ENCODE peak calls at places on chromosomes 12 and 14, in five cellular contexts. W is CD8-positive, alpha-beta memory T cell; J is cardiac muscle cell; Y is uterus; E is endodermal cell. Q is an unnamed sample. For H3K36me3, the result is how much of the 10 kb centered on the place peaks cover.

GRCh38 chr12:42609605-42610004 is 20.1 kb upstream of the PRICKLE1 start:
- DNase-seq in W (no peak), J (no peak), Y (no peak), E (peak), Q (no peak)

GRCh38 chr12:67645571-67645970 is 3.0 kb upstream of the DYRK2 start:
- DNase-seq in W (no peak), J (no peak), Y (no peak), E (no peak), Q (peak)

GRCh38 chr14:74619672-74620131 is 7.7 kb upstream of the LTBP2 start:
- DNase-seq in W (no peak), J (no peak), Y (peak), E (no peak), Q (peak)

GRCh38 chr14:98350213-98350612 is 921.8 kb downstream of the BCL11B start:
- DNase-seq in W (no peak), J (no peak), Y (no peak), E (no peak), Q (no peak)

GRCh38 chr12:95972832-95973465 is 23.2 kb downstream of the HAL start:
- DNase-seq in W (no peak), J (peak), Y (no peak), E (no peak), Q (no peak)

GRCh38 chr14:94936901-94937321 is 167.0 kb upstream of the GSC start:
- DNase-seq in W (no peak), J (no peak), Y (peak), E (no peak), Q (peak)

GRCh38 chr14:81519200-81519998 is 14.3 kb downstream of the SEL1L start:
- DNase-seq in W (no peak), J (no peak), Y (no peak), E (no peak), Q (no peak)

GRCh38 chr12:14256555-14257169 is 108.8 kb upstream of the ATF7IP start:
- DNase-seq in W (peak), J (peak), Y (peak), E (peak), Q (peak)

GRCh38 chr12:113658030-113658655 is 186.5 kb upstream of the LHX5 start:
- DNase-seq in W (no peak), J (no peak), Y (no peak), E (no peak), Q (no peak)

GRCh38 chr14:99519931-99520421 is 38.8 kb downstream of the CCNK start:
- DNase-seq in W (no peak), J (no peak), Y (peak), E (peak), Q (no peak)

GRCh38 chr14:54674342-54674741 is 107.4 kb downstream of the SAMD4A start:
- DNase-seq in W (no peak), J (no peak), Y (no peak), E (no peak), Q (no peak)

GRCh38 chr14:54568821-54569591 is 2.1 kb downstream of the SAMD4A start:
- DNase-seq in W (no peak), J (peak), Y (peak), E (peak), Q (peak)

GRCh38 chr12:130989391-130989790 is 35.7 kb downstream of the ADGRD1 start:
- DNase-seq in W (no peak), J (no peak), Y (no peak), E (peak), Q (no peak)

GRCh38 chr12:4438834-4439596 is 6.6 kb downstream of the FGF6 start:
- DNase-seq in W (no peak), J (no peak), Y (no peak), E (peak), Q (no peak)

GRCh38 chr12:40819427-40820108 is 127.3 kb downstream of the CNTN1 start:
- DNase-seq in W (no peak), J (peak), Y (peak), E (peak), Q (peak)

GRCh38 chr12:49296836-49297694 is 2.1 kb downstream of the PRPH start:
- DNase-seq in W (peak), J (no peak), Y (no peak), E (peak), Q (no peak)

GRCh38 chr12:49294804-49295086 is 202 bp upstream of the PRPH start:
- DNase-seq in W (no peak), J (no peak), Y (no peak), E (no peak), Q (no peak)

GRCh38 chr12:49294086-49294803 is 702 bp upstream of the PRPH start:
- DNase-seq in W (no peak), J (no peak), Y (no peak), E (peak), Q (no peak)

GRCh38 chr12:49296034-49296835 is 1.3 kb downstream of the PRPH start:
- DNase-seq in W (peak), J (peak), Y (no peak), E (peak), Q (no peak)

DNA sequence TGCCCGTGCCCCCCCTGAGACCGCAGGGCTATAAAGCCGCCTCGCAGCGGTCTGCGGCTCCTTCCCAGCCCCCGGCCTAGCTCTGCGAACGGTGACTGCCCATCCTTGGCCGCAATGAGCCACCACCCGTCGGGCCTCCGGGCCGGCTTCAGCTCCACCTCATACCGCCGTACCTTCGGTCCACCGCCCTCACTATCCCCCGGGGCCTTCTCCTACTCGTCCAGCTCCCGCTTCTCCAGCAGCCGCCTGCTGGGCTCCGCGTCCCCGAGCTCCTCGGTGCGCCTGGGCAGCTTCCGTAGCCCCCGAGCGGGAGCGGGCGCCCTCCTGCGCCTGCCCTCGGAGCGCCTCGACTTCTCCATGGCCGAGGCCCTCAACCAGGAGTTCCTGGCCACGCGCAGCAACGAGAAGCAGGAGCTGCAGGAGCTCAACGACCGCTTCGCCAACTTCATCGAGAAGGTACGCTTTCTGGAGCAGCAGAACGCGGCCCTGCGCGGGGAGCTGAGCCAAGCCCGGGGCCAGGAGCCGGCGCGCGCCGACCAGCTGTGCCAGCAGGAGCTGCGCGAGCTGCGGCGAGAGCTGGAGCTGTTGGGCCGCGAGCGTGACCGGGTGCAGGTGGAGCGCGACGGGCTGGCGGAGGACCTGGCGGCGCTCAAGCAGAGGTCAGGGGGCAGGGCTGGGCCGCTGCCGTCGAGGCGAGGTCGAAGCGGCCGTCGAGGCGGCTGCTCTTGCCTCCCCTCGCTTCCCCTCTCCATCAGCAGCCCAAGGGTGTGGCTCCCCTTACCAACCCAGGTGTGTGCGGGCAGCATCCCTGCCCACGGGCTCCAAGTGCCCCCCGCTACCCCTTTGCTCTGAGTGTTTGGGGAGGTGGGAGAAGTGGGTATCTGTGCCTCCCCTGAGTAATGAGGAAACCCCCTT is at the start of gene PRPH:
- DNase-seq in W (no peak), J (peak), Y (no peak), E (peak), Q (no peak)
- H3K4me3 ChIP-seq in W (no peak), J (no peak), Y (no peak), E (no peak), Q (peak)

DNA sequence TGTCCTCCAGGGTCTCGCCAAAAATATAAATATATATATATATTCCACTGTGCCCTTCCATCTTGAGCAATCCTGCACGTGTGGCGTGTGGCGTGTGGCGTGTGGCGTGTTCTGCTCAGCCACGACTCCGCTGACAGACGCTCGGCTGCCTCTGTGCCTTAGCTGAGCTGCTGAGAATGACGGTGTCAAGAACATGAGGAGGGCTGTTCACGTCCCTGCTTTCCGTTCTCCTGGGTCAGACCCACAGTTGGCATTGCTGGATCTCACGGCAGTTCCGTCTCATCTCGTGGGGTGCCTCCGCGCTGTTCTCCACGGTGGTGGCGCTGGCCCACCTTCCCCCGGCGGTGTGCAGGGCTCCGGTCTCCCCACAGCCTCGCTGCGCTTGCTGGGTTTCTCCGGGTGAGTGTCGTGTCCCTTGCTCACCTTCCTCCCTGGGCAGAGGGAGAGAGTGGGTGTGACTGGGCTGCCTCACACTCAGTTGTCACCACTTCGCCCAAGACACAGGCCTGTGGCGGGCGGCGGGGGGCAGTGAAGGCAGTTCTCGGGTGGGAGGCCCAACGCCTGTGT is 9.4 kb downstream of the GPR132 start:
- DNase-seq in W (no peak), J (no peak), Y (no peak), E (peak), Q (no peak)
- H3K27ac ChIP-seq in W (no peak), J (no peak), Y (no peak), E (no peak), Q (no peak)

DNA sequence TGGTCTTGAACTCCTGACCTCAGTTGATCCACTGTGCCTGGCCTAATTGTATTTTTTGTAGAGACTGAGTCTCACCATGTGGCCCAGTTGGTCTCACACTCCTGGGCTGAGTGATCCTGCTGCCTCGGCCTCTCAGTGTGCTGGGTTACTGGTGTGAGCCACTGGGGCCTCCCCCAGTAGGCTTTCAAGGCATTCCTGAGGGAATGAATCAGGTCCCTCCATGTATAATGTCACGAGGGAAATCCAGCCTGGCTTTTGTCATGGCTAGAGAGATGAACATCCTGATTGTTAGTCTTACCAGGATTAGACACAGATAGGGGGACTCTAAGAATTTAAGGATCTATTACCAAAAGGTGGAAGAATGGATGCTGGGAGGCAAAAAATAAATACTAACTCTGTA is 51.9 kb downstream of the CPSF2 start:
- DNase-seq in W (no peak), J (no peak), Y (no peak), E (no peak), Q (no peak)
- H3K36me3 ChIP-seq in W (under half), J (under half), Y (under half), E (under half), Q (under half)

GRCh38 chr12:70456953-70457352 is 90.9 kb downstream of the KCNMB4 start:
- DNase-seq in W (no peak), J (no peak), Y (no peak), E (no peak), Q (no peak)

GRCh38 chr12:70463997-70464396 is 97.9 kb downstream of the KCNMB4 start:
- DNase-seq in W (no peak), J (no peak), Y (no peak), E (no peak), Q (no peak)

GRCh38 chr12:70459786-70460185 is 93.7 kb downstream of the KCNMB4 start:
- DNase-seq in W (no peak), J (no peak), Y (no peak), E (no peak), Q (no peak)
- H3K4me3 ChIP-seq in W (no peak), J (no peak), Y (no peak), E (no peak), Q (no peak)

DNA sequence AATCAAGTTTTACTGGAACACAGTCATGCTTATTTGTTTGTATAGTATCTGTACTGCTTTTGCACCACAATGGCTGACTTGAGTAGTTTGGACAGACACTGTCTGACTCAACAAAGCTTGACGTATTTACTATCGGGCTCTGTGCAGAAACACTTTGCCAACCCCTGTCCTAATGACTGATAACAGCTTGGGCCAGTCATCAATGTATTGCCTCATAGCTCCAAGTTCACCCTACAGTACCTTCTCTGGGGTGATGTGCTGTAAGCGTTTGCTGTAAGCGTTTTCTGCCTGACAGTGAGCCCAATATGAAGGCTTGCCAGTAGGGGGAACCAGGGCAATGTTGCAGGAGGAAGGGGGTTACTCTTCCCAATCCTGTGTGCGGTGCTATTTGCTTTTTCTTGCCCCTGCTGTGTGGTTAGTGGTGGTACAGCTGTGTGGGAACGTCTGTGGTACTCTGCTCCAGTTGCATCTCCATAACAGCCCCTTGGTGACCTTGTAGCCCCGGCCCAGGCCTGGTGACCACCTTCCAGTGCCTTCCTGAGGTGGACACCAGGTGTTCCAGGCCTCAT is 5.4 kb upstream of the CCDC177 start:
- DNase-seq in W (no peak), J (peak), Y (no peak), E (peak), Q (peak)
- H3K27ac ChIP-seq in W (no peak), J (no peak), Y (no peak), E (no peak), Q (no peak)

GRCh38 chr14:92706386-92706785 is 42.0 kb downstream of the LGMN start:
- DNase-seq in W (no peak), J (no peak), Y (no peak), E (no peak), Q (no peak)
- H3K36me3 ChIP-seq in W (under half), J (under half), Y (under half), E (under half), Q (under half)

DNA sequence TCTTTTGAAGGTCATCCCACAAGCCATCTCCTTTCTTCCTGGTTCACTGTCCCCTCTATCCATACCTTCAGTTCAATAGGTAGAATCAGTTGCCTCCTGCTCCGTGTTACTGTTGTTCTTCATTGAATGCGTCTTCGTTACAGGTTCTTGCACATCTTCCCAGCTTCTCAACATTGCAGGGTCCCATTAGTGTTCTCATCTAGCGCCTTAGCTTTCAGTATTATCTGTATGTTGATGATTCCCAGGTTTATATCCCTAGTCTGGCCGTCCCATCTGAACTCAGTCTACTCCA is 2.0 kb downstream of the SCFD1 start:
- DNase-seq in W (no peak), J (no peak), Y (no peak), E (no peak), Q (no peak)
- H3K4me3 ChIP-seq in W (no peak), J (no peak), Y (no peak), E (peak), Q (no peak)

GRCh38 chr14:104795468-104795780 is at the start of gene AKT1:
- DNase-seq in W (no peak), J (no peak), Y (no peak), E (no peak), Q (no peak)

GRCh38 chr14:104796682-104797081 is 1.1 kb upstream of the AKT1 start:
- DNase-seq in W (no peak), J (no peak), Y (no peak), E (no peak), Q (no peak)

GRCh38 chr14:104794641-104795467 is 694 bp downstream of the AKT1 start:
- DNase-seq in W (no peak), J (peak), Y (no peak), E (peak), Q (peak)

GRCh38 chr14:104797112-104798044 is 1.8 kb upstream of the AKT1 start:
- DNase-seq in W (no peak), J (peak), Y (no peak), E (peak), Q (peak)

DNA sequence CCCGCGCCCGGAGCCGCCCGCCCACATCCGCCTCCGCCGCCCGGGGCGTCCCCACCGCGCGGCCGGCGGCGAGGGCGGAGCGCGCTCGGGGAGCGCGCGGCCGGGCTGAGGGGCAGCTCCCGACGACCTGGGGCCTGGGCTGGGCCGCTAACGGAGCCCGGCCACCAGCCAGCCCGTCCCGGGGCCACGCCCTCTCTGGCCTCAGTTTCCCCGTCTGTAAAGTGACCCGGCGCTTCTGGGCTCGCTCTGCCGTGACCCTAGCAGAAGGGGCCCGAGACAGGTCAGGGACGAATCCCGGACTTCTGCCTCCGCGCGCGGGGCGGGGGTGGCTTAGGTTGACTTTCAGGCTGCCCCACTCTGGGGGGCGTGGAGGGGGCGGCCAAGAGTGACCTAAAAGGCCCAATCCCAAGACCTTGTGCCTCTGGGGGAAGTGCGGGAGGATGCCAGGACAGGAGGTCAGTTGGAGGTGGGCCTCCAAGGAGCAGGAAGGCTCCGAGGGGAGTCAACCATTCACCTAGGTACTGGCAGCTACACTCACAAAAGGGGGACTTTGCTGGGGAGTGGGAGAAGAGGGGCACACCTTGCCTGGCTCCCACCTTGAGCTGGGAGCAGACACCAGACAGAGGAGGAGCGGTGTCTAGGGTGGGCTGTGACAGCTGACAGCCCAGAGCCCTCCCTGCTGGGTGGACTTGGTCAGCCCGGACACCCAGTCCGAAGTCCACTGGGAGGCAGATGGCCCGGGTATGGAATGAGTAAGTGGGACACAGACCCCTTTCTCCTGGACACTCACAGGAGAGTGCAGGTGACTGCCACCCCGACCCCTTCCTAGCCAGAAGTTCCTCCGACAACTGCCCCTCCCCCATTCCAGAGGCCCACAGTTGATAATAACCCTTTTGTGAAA is 483 bp upstream of the AKT1 start:
- DNase-seq in W (no peak), J (peak), Y (peak), E (peak), Q (no peak)
- H3K27ac ChIP-seq in W (peak), J (peak), Y (peak), E (no peak), Q (no peak)

GRCh38 chr12:46067062-46067461 is 76.7 kb upstream of the SCAF11 start:
- DNase-seq in W (no peak), J (no peak), Y (no peak), E (no peak), Q (no peak)

GRCh38 chr12:46065412-46066166 is 75.2 kb upstream of the SCAF11 start:
- DNase-seq in W (no peak), J (no peak), Y (no peak), E (no peak), Q (no peak)

DNA sequence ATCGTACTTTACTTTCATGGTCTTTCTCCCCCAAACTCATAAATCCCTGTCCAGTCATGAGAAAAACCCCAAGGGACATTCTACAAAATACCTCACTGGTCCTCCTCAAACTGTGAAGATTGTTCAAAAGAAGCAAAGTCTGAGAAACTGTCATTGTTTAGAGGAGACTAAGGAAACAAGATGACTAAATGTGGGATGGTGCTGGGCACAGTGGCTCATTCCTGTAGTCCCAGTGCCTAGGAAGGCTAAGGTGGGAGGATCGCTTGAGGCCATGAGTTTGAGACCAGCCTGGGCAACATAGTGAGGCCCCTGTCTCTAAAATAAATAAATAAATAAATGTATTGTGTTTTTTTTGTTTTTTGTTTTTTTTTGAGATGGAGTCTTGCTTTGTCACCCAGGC is 74.2 kb upstream of the SCAF11 start:
- DNase-seq in W (no peak), J (no peak), Y (no peak), E (no peak), Q (no peak)
- H3K36me3 ChIP-seq in W (under half), J (under half), Y (under half), E (under half), Q (under half)

DNA sequence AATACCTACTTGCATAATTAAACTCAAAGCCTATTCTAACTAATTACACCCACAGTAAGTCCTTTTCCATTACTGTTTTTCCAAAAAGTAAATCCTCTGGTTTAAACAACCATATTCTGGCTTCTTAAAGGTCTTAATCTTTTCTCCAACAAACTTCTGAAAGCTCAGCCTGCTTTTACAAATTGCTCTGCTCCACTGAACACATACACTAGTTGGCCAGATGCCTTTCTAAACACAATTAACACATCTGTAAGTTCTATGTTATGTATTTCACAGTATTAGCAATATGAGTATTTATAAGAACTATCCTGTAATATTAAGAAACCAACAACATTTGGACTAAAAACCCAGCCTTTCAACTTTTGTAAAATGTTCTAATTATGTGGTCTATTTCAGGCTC is 30.1 kb downstream of the PTPRB start:
- DNase-seq in W (no peak), J (no peak), Y (no peak), E (no peak), Q (no peak)
- H3K4me3 ChIP-seq in W (no peak), J (no peak), Y (no peak), E (no peak), Q (no peak)

Q was measured in SJCRH30.